ENCODE peak calls at places on chromosomes 13 and 19, in ten cellular contexts. O, F, X, S, V, Y, E, U, J and C are unnamed samples.

GRCh38 chr19:19280561-19280960 is 7.5 kb upstream of the TM6SF2 start:
- DNase-seq in O (no peak), F (peak; percentile 21), X (no peak), S (no peak), V (no peak), Y (no peak), E (no peak), U (no peak), J (peak; percentile 39), C (no peak)

GRCh38 chr19:41299755-41300089 is 10.2 kb upstream of the CCDC97 start:
- DNase-seq in O (no peak), F (peak; percentile 87), X (no peak), S (no peak), V (peak; percentile 64), Y (peak; percentile 70), E (no peak), U (no peak), J (peak; percentile 77), C (no peak)

GRCh38 chr19:51480590-51480989 is 2.3 kb downstream of the CEACAM18 start:
- DNase-seq in O (no peak), F (no peak), X (no peak), S (peak; percentile 45), V (peak; percentile 38), Y (peak; percentile 34), E (no peak), U (no peak), J (peak; percentile 19), C (no peak)

GRCh38 chr19:7942981-7943443 is 454 bp downstream of the TIMM44 start:
- DNase-seq in O (no peak), F (no peak), X (no peak), S (no peak), V (no peak), Y (no peak), E (no peak), U (no peak), J (no peak), C (no peak)

GRCh38 chr13:69425235-69425634 is 682.4 kb upstream of the ATXN8OS start:
- DNase-seq in O (no peak), F (no peak), X (no peak), S (no peak), V (no peak), Y (no peak), E (no peak), U (no peak), J (no peak), C (no peak)

GRCh38 chr13:112747256-112747655 is 57.4 kb downstream of the ATP11A start:
- DNase-seq in O (no peak), F (no peak), X (no peak), S (no peak), V (no peak), Y (no peak), E (no peak), U (no peak), J (no peak), C (no peak)

GRCh38 chr19:29715695-29716581 is 877 bp upstream of the C19orf12 start:
- DNase-seq in O (no peak), F (peak; percentile 18), X (no peak), S (no peak), V (peak; percentile 40), Y (peak; percentile 28), E (no peak), U (no peak), J (peak; percentile 22), C (no peak)

GRCh38 chr19:42316223-42317211 is 3.4 kb downstream of the TMEM145 start:
- DNase-seq in O (peak; percentile 88), F (peak; percentile 21), X (no peak), S (peak; percentile 9), V (no peak), Y (peak; percentile 61), E (no peak), U (no peak), J (no peak), C (no peak)